ENCODE peak calls at places on chromosomes 16 and 17, in six cellular contexts. D is psoas muscle, W is cardiac muscle cell, P is HCT116, Q is ovary, T is upper lobe of right lung. V is an unnamed sample. For H3K4me1, the result is how much of the 10 kb centered on the place peaks cover.

GRCh38 chr17:67836205-67836987 is 11.1 kb downstream of the BPTF start:
- DNase-seq in D (no peak), W (no peak), P (no peak), Q (no peak), T (no peak), V (no peak)

GRCh38 chr17:58344047-58344790 is 7.8 kb downstream of the SUPT4H1 start:
- DNase-seq in D (no peak), W (no peak), P (no peak), Q (no peak), T (peak), V (no peak)

GRCh38 chr17:10792156-10792555 is 11.7 kb downstream of the TMEM238L start:
- DNase-seq in D (no peak), W (no peak), P (no peak), Q (no peak), T (no peak), V (no peak)

GRCh38 chr16:14289692-14290340 is 218.7 kb downstream of the MRTFB start:
- DNase-seq in D (no peak), W (peak), P (peak), Q (no peak), T (no peak), V (no peak)

GRCh38 chr16:15460601-15461000 is 26.2 kb downstream of the BMERB1 start:
- DNase-seq in D (no peak), W (no peak), P (no peak), Q (no peak), T (no peak), V (no peak)

GRCh38 chr17:15409721-15410247 is 57.6 kb downstream of the CDRT4 start:
- DNase-seq in D (peak), W (no peak), P (no peak), Q (peak), T (no peak), V (peak)

GRCh38 chr17:10469459-10469858 is at the start of gene MYH4:
- DNase-seq in D (no peak), W (no peak), P (no peak), Q (no peak), T (no peak), V (no peak)

GRCh38 chr17:27559506-27559931 is 71.5 kb upstream of the LGALS9 start:
- DNase-seq in D (peak), W (no peak), P (no peak), Q (peak), T (no peak), V (peak)

GRCh38 chr17:10702574-10702973 is 5.2 kb downstream of the ADPRM start:
- DNase-seq in D (no peak), W (no peak), P (no peak), Q (no peak), T (no peak), V (no peak)

GRCh38 chr17:42982266-42982665 is 1.9 kb downstream of the RUNDC1 start:
- DNase-seq in D (no peak), W (no peak), P (no peak), Q (no peak), T (no peak), V (no peak)

GRCh38 chr16:87965973-87966667 is 14.9 kb downstream of the BANP start:
- DNase-seq in D (no peak), W (no peak), P (no peak), Q (no peak), T (no peak), V (no peak)
- H3K4me1 ChIP-seq in D (under half), W (under half), P (under half), Q (under half), T (under half), V (under half)

DNA sequence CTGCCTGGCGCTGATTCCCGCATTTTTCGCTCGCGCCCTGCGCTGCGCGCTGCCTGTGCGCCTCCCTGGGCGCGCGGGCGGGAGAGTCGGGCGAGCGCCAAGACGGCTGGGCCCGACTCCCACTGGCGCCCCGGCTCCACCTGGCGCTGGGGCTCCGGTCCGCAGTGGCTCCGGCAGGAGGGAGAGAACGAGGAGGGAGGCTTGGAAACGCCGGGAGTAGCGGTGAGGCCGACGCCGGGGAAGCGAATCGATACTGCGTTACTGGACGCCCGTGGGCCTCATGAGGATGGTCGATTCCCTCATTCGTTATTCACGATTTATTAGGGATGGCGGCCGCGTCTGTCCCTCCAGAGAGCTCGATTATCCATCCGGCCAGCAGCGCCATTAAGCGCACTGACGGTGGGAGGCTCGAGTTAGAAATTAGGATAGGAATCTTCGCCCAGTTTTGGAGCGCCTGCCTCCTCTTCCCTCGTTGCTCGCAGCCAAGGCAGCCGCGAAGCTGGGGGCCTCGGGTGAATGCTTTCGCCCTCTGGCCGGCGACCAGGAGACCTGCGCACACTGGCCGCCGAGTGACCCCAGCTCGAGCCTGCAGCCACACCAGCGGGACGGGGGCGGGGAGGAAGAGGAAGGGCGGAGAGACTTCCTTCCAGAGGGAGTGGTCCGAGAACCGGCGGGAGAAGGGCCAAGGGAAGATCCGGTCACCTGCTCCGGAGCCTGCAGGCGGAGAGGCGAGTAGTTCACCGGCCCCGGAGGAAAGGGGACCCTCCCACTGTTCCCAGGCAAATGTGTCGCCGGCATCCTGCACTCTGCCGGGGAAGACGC is 1.3 kb upstream of the PCGF2 start:
- DNase-seq in D (peak), W (peak), P (peak), Q (peak), T (peak), V (peak)
- TF ChIP-seq CTCF in D (no peak), W (no peak), P (no peak), Q (no peak), T (no peak), V (no peak)

DNA sequence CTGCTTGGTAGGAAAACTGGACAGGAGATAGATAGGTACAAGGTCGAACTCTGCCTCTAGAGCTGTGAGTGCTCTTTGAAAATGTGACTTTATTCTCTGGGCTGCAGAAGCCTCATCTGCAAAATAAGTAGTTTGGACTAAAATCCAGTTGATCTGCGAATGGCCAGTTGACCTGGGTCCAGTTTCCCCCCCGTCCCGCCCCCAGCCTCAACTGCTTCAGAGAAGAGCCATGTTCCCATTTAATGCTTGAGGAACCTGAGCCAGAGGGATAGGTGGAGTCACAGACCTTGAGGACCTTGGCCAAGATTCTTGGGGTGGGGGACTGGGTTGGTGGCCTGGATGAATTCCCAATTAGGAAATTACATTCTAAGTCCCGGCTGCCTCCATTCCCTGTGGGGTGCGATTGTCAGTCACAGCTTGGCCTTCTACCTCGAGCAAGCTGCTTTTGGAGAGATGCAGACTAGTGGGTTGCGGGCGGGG is 14.1 kb downstream of the TBX2 start:
- DNase-seq in D (no peak), W (no peak), P (no peak), Q (no peak), T (no peak), V (no peak)
- H3K4me3 ChIP-seq in D (peak), W (no peak), P (no peak), Q (no peak), T (peak), V (no peak)

GRCh38 chr17:8465381-8466158 is 29.9 kb downstream of the NDEL1 start:
- DNase-seq in D (no peak), W (no peak), P (no peak), Q (no peak), T (no peak), V (no peak)
- H3K4me1 ChIP-seq in D (under half), W (under half), P (under half), Q (under half), T (under half), V (under half)

GRCh38 chr17:16449121-16449570 is 33.8 kb downstream of the TRPV2 start:
- DNase-seq in D (no peak), W (no peak), P (no peak), Q (no peak), T (no peak), V (no peak)

GRCh38 chr17:16448490-16448889 is 33.1 kb downstream of the TRPV2 start:
- DNase-seq in D (no peak), W (no peak), P (no peak), Q (no peak), T (no peak), V (no peak)

GRCh38 chr17:16447676-16448075 is 32.3 kb downstream of the TRPV2 start:
- DNase-seq in D (no peak), W (no peak), P (no peak), Q (no peak), T (no peak), V (no peak)

GRCh38 chr17:16444258-16444886 is 29.0 kb downstream of the TRPV2 start:
- DNase-seq in D (no peak), W (no peak), P (no peak), Q (no peak), T (no peak), V (no peak)

DNA sequence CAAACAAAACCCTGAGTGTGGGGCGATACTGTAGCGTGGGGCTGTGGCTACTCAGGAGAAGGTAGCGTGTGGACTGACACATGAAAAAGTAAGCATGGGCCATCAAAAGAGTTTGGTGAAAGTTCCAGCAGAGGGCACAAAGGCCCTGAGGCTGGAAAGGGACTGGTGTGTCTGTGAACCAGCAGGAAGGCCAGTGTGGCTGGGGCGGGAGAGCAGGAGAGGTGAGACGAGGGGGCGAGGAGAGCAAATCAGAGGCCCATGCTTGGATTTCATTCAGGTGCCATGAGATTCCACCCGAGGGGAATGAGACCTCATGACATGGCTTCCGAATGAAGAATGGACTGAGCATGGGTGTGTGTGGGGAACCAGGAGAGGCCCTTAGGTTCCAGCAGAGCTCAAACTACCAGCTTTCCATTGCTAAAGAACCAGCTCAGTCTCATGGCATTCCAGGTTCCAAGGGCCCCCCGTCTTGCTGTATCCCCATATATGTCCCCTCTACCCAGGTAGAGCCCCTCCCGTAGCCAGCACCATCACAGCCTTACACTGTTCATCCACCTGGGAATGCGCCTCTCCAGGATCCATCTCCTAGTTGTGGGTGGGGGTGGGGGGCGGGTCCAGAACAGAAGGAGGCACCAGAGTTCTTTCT is 31.1 kb downstream of the TRPV2 start:
- DNase-seq in D (no peak), W (no peak), P (no peak), Q (no peak), T (no peak), V (no peak)
- TF ChIP-seq CTCF in D (no peak), W (no peak), P (peak), Q (no peak), T (no peak), V (no peak)

GRCh38 chr16:87489434-87490045 is 3.3 kb downstream of the ZCCHC14 start:
- DNase-seq in D (no peak), W (no peak), P (no peak), Q (no peak), T (peak), V (no peak)
- H3K4me3 ChIP-seq in D (peak), W (no peak), P (no peak), Q (no peak), T (peak), V (peak)

GRCh38 chr17:74992223-74992622 is 4.8 kb downstream of the CDR2L start:
- DNase-seq in D (no peak), W (no peak), P (no peak), Q (no peak), T (no peak), V (no peak)
- H3K4me1 ChIP-seq in D (under half), W (under half), P (half or more), Q (under half), T (under half), V (under half)

GRCh38 chr16:85490971-85491771 is 122.0 kb upstream of the GSE1 start:
- DNase-seq in D (no peak), W (no peak), P (peak), Q (no peak), T (no peak), V (no peak)
- TF ChIP-seq CTCF in D (peak), W (peak), P (peak), Q (no peak), T (peak), V (no peak)

GRCh38 chr17:66301418-66301863 is 972 bp upstream of the PRKCA start:
- DNase-seq in D (no peak), W (peak), P (no peak), Q (no peak), T (no peak), V (no peak)
- H3K4me3 ChIP-seq in D (peak), W (peak), P (peak), Q (peak), T (peak), V (peak)

DNA sequence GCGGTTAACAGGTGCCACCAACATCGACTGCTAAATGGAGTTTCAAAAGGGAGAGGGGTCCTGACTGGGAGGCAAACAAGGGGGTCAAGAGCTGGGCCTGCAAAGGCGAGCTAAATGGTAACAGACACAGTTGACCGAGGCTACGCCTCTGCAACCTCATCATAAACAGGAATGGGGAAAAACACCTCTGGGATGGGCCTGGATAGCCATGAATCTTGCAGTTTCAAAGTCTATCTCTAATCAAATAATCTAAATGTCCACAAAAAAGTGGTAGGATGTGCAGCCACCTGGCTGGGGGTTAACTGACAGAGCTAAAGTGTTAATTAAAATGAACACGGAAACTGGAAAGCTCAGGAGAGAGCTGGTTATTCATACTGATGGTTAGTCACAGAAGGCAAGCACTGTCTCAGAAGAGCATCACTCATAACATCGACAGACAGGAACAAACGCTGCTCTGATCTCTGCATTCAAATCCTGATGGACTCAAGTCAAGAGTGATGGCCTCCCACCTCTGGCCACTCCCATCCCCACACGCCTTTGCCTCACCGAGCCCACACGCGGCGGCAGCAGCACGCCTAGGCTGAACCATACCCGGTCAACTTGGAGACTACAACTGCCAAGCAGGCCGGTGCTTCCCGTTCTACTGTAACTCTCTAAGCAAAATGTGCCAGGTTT is 56.3 kb downstream of the CREBBP start:
- DNase-seq in D (no peak), W (no peak), P (no peak), Q (no peak), T (no peak), V (no peak)
- H3K4me1 ChIP-seq in D (half or more), W (under half), P (under half), Q (under half), T (half or more), V (half or more)